ENCODE peak calls at places on chromosomes 4 and X, in ten cellular contexts. Y is AG09309; X is activated gamma-delta T cell treated with Interleukin-2 at 50 U/mL for 16 hours; M is C1 segment of cervical spinal cord; C is OCI-LY7; P is G401; A is Right ventricle myocardium superior; B is activated effector memory CD4-positive, alpha-beta T cell treated with Interleukin-2 at 50 U/mL for 16 hours; J is GM12892; Z is GM10248. I is an unnamed sample.

GRCh38 chrX:32408389-32408788 is 803.0 kb downstream of the DMD start:
- DNase-seq in B (no peak), Y (no peak), Z (no peak), P (peak; percentile 8), A (no peak), C (peak; percentile 62), M (no peak), J (no peak), X (no peak), I (peak; percentile 9)

GRCh38 chrX:136162827-136163427 is 15.6 kb downstream of the FHL1 start:
- DNase-seq in A (peak; percentile 67), Z (peak; percentile 26), C (peak; percentile 42), M (no peak), B (peak; percentile 13), J (no peak), Y (no peak), X (peak; percentile 15), P (peak; percentile 27), I (peak; percentile 55)

GRCh38 chrX:96430756-96431455 is 253.7 kb upstream of the DIAPH2 start:
- DNase-seq in J (no peak), C (no peak), M (no peak), P (no peak), A (no peak), B (no peak), Z (no peak), Y (no peak), X (no peak), I (no peak)

GRCh38 chrX:16033336-16033735 is 90.0 kb upstream of the GRPR start:
- DNase-seq in P (no peak), B (no peak), C (no peak), Y (peak; percentile 27), Z (no peak), M (no peak), J (no peak), X (no peak), A (no peak), I (no peak)

GRCh38 chrX:69109706-69110635 is 55.3 kb downstream of the PJA1 start:
- DNase-seq in B (no peak), X (no peak), A (no peak), C (no peak), J (no peak), P (no peak), Z (no peak), Y (no peak), M (no peak), I (no peak)

GRCh38 chr4:96154676-96155075 is 314.8 kb downstream of the PDHA2 start:
- DNase-seq in J (no peak), P (no peak), X (no peak), Y (no peak), B (no peak), A (no peak), M (no peak), Z (no peak), C (no peak), I (no peak)

GRCh38 chr4:151038452-151039157 is 23.5 kb upstream of the LRBA start:
- DNase-seq in A (no peak), C (no peak), B (no peak), Y (no peak), P (no peak), X (no peak), J (no peak), M (no peak), Z (no peak), I (no peak)

GRCh38 chrX:32116047-32116446 is 1044.2 kb upstream of the FTHL17 start:
- DNase-seq in X (no peak), P (no peak), M (no peak), J (no peak), B (no peak), Y (no peak), A (no peak), Z (no peak), C (no peak), I (peak; percentile 0)

GRCh38 chr4:111512081-111512774 is 633.0 kb upstream of the FAM241A start:
- DNase-seq in M (no peak), B (no peak), Z (no peak), P (no peak), J (no peak), Y (peak; percentile 74), X (no peak), C (no peak), A (no peak), I (no peak)

GRCh38 chr4:124636793-124637192 is 75.7 kb downstream of the ANKRD50 start:
- DNase-seq in Z (no peak), P (no peak), J (no peak), X (no peak), C (no peak), Y (no peak), A (no peak), M (no peak), B (no peak), I (no peak)

GRCh38 chr4:12562016-12562415 is 922.1 kb downstream of the RAB28 start:
- DNase-seq in Y (no peak), X (no peak), A (no peak), B (no peak), C (no peak), Z (no peak), P (no peak), M (no peak), J (no peak), I (no peak)

GRCh38 chrX:110847334-110847733 is 51.7 kb upstream of the CHRDL1 start:
- DNase-seq in X (no peak), P (peak; percentile 63), B (no peak), C (peak; percentile 46), A (no peak), Y (peak; percentile 33), Z (peak; percentile 35), M (no peak), J (no peak), I (peak; percentile 54)

GRCh38 chrX:3286196-3286920 is 60.1 kb downstream of the MXRA5 start:
- DNase-seq in M (no peak), X (no peak), J (no peak), B (no peak), C (no peak), P (no peak), Z (no peak), Y (no peak), A (no peak), I (no peak)

GRCh38 chr4:38574559-38575333 is 89.3 kb upstream of the KLF3 start:
- DNase-seq in A (peak; percentile 49), Z (no peak), Y (no peak), B (no peak), X (no peak), C (no peak), P (peak; percentile 88), J (no peak), M (no peak), I (peak; percentile 46)

GRCh38 chrX:39157796-39158195 is 356.5 kb downstream of the MID1IP1 start:
- DNase-seq in Z (no peak), M (no peak), X (no peak), A (no peak), P (no peak), Y (no peak), J (no peak), C (no peak), B (no peak), I (no peak)

GRCh38 chrX:112424166-112424565 is 255.6 kb downstream of the LHFPL1 start:
- DNase-seq in A (no peak), X (no peak), M (no peak), P (no peak), Y (no peak), B (no peak), J (no peak), C (no peak), Z (no peak), I (no peak)

GRCh38 chr4:26490980-26491284 is 648 bp upstream of the CCKAR start:
- DNase-seq in P (no peak), Z (no peak), C (no peak), Y (no peak), A (no peak), J (no peak), M (no peak), X (no peak), B (no peak), I (no peak)

GRCh38 chr4:1994935-1995334 is 13.8 kb downstream of the NELFA start:
- DNase-seq in A (no peak), X (no peak), J (no peak), B (no peak), C (no peak), M (no peak), Y (no peak), Z (no peak), P (no peak), I (no peak)

GRCh38 chrX:38117485-38117884 is 103.2 kb downstream of the SRPX start:
- DNase-seq in X (no peak), Z (no peak), M (no peak), A (no peak), B (no peak), Y (no peak), P (no peak), C (no peak), J (no peak), I (no peak)

GRCh38 chr4:159069922-159070321 is 33.0 kb upstream of the RAPGEF2 start:
- DNase-seq in C (no peak), Z (no peak), Y (peak; percentile 81), M (no peak), A (no peak), X (no peak), J (no peak), B (no peak), P (no peak), I (no peak)

GRCh38 chrX:120672389-120672788 is 42.5 kb upstream of the C1GALT1C1 start:
- DNase-seq in X (no peak), M (no peak), C (no peak), J (no peak), P (no peak), Z (no peak), A (peak; percentile 50), B (no peak), Y (peak; percentile 50), I (no peak)

GRCh38 chr4:26287748-26288147 is 33.1 kb upstream of the RBPJ start:
- DNase-seq in J (no peak), X (no peak), M (no peak), A (no peak), Z (no peak), P (no peak), Y (no peak), C (no peak), B (no peak), I (no peak)

GRCh38 chrX:153924149-153924861 is 1.8 kb downstream of the ARHGAP4 start:
- DNase-seq in B (no peak), P (no peak), A (no peak), Y (no peak), M (no peak), X (no peak), C (peak; percentile 76), Z (no peak), J (no peak), I (peak; percentile 15)

GRCh38 chr4:8602686-8603430 is 10.3 kb downstream of the CPZ start:
- DNase-seq in Y (no peak), C (no peak), X (no peak), P (no peak), Z (no peak), J (no peak), M (no peak), B (no peak), A (no peak), I (peak; percentile 38)

GRCh38 chr4:16582036-16582435 is 316.4 kb downstream of the LDB2 start:
- DNase-seq in A (no peak), M (no peak), J (no peak), P (no peak), C (no peak), Y (no peak), B (no peak), X (no peak), Z (no peak), I (no peak)

GRCh38 chr4:126757219-126757618 is 875.5 kb upstream of the INTU start:
- DNase-seq in J (no peak), C (no peak), P (no peak), A (no peak), Z (no peak), B (no peak), Y (no peak), M (no peak), X (no peak), I (no peak)

GRCh38 chrX:118499295-118499694 is 3.7 kb downstream of the DOCK11 start:
- DNase-seq in Y (no peak), B (no peak), P (no peak), J (no peak), M (no peak), Z (no peak), X (no peak), A (no peak), C (no peak), I (no peak)

GRCh38 chrX:101986571-101986970 is 54.7 kb upstream of the ZMAT1 start:
- DNase-seq in X (no peak), M (no peak), Y (no peak), Z (no peak), A (no peak), B (no peak), P (no peak), J (no peak), C (no peak), I (peak; percentile 0)

I was measured in Kasumi-1.